ENCODE peak calls at places on chromosomes 3 and 15, in four cellular contexts. P, B, C and O are unnamed samples.

GRCh38 chr15:60568301-60568742 is 89.4 kb upstream of the ICE2 start:
- ATAC-seq in B (no peak), P (no peak), C (no peak), O (peak; percentile 93)

GRCh38 chr15:96381463-96381862 is 51.0 kb downstream of the NR2F2 start:
- ATAC-seq in P (no peak), C (no peak), B (no peak), O (no peak)

GRCh38 chr3:20680990-20681628 is 495.1 kb upstream of the SGO1 start:
- ATAC-seq in P (no peak), C (no peak), B (no peak), O (no peak)

GRCh38 chr3:170178631-170179030 is 2.9 kb downstream of the PHC3 start:
- ATAC-seq in C (no peak), B (peak; percentile 63), P (no peak), O (no peak)

GRCh38 chr3:155065537-155065936 is 14.6 kb upstream of the MME start:
- ATAC-seq in B (no peak), C (peak; percentile 50), P (no peak), O (peak; percentile 41)

GRCh38 chr3:12941495-12942023 is 100.2 kb upstream of the RPL32 start:
- ATAC-seq in P (no peak), B (no peak), C (no peak), O (no peak)

GRCh38 chr15:25072857-25073476 is 118.2 kb downstream of the SNRPN start:
- ATAC-seq in C (no peak), P (no peak), B (no peak), O (no peak)

GRCh38 chr3:183108470-183108869 is 9.2 kb upstream of the MCCC1 start:
- ATAC-seq in B (no peak), P (no peak), C (no peak), O (no peak)

GRCh38 chr3:24258727-24259600 is 235.7 kb downstream of the THRB start:
- ATAC-seq in B (no peak), C (no peak), P (peak; percentile 61), O (no peak)

GRCh38 chr3:71511037-71511436 is 72.5 kb downstream of the FOXP1 start:
- ATAC-seq in C (no peak), B (no peak), P (peak; percentile 61), O (no peak)